ENCODE peak calls at places on chromosomes 11 and 22, in four cellular contexts. V is occipital lobe; C is activated T-cell treated with anti-CD3 and anti-CD28 coated beads, Interleukin-2, amount 50 U/mL, for 72 hours; S is stimulated activated CD4-positive, alpha-beta T cell treated with anti-CD3 and anti-CD28 coated beads, Interleukin-15, amount 100 ng/mL, for 1 hour. M is an unnamed sample.

GRCh38 chr11:27210509-27210908 is 152.5 kb downstream of the CCDC34 start:
- DNase-seq in C (no peak), V (no peak), S (no peak), M (no peak)

GRCh38 chr11:70146309-70146708 is 56.8 kb upstream of the FADD start:
- DNase-seq in C (no peak), V (no peak), S (no peak), M (no peak)

GRCh38 chr11:724733-725386 is 18.8 kb downstream of the EPS8L2 start:
- DNase-seq in S (no peak), V (no peak), C (no peak), M (no peak)

GRCh38 chr11:30488304-30488998 is 97.7 kb downstream of the MPPED2 start:
- DNase-seq in C (no peak), S (no peak), V (no peak), M (no peak)

GRCh38 chr11:130645164-130645859 is 196.9 kb downstream of the ADAMTS15 start:
- DNase-seq in V (no peak), C (no peak), S (no peak), M (no peak)

GRCh38 chr11:65589444-65590239 is 6.0 kb downstream of the KCNK7 start:
- DNase-seq in S (no peak), C (peak), V (no peak), M (no peak)

GRCh38 chr11:86719781-86720463 is 47.5 kb upstream of the ME3 start:
- DNase-seq in C (no peak), V (no peak), S (no peak), M (no peak)

GRCh38 chr11:67468056-67468455 is 995 bp downstream of the TMEM134 start:
- DNase-seq in C (peak), S (no peak), V (no peak), M (no peak)

GRCh38 chr22:46429327-46429853 is 93.9 kb downstream of the TRMU start:
- DNase-seq in S (no peak), C (no peak), V (no peak), M (no peak)

GRCh38 chr11:13261600-13262061 is 16.0 kb upstream of the BMAL1 start:
- DNase-seq in C (no peak), S (no peak), V (no peak), M (no peak)

GRCh38 chr22:17109113-17109865 is 11.9 kb downstream of the TMEM121B start:
- DNase-seq in V (no peak), C (no peak), S (no peak), M (no peak)

GRCh38 chr11:23924226-23924625 is 572.6 kb upstream of the LUZP2 start:
- DNase-seq in C (no peak), V (no peak), S (no peak), M (no peak)

GRCh38 chr22:49922926-49923325 is 4.5 kb downstream of the CRELD2 start:
- DNase-seq in S (no peak), V (no peak), C (no peak), M (no peak)

GRCh38 chr22:39278040-39278439 is 33.3 kb upstream of the PDGFB start:
- DNase-seq in S (no peak), C (no peak), V (no peak), M (no peak)

GRCh38 chr11:20007386-20007785 is 152.9 kb downstream of the DBX1 start:
- DNase-seq in V (no peak), C (no peak), S (no peak), M (no peak)

GRCh38 chr11:41431784-41432183 is 27.7 kb downstream of the LRRC4C start:
- DNase-seq in V (no peak), S (no peak), C (no peak), M (no peak)

GRCh38 chr11:62599069-62599696 is 2.5 kb downstream of the MTA2 start:
- DNase-seq in C (peak), V (peak), S (peak), M (peak)

GRCh38 chr11:2508793-2509192 is 64.0 kb downstream of the KCNQ1 start:
- DNase-seq in V (no peak), S (no peak), C (no peak), M (no peak)

GRCh38 chr11:116384876-116385275 is 387.9 kb downstream of the BUD13 start:
- DNase-seq in C (no peak), V (no peak), S (no peak), M (no peak)

GRCh38 chr11:27166130-27166529 is 125.5 kb downstream of the BBOX1 start:
- DNase-seq in C (no peak), S (no peak), V (no peak), M (no peak)

GRCh38 chr22:19723990-19724827 is 870 bp downstream of the GP1BB start:
- DNase-seq in V (no peak), S (no peak), C (peak), M (no peak)

GRCh38 chr11:12693485-12694181 is 19.4 kb downstream of the TEAD1 start:
- DNase-seq in V (peak), S (no peak), C (no peak), M (no peak)

GRCh38 chr22:11627436-11627797 is 3900.6 kb upstream of the OR11H1 start:
- DNase-seq in C (no peak), S (no peak), V (no peak), M (no peak)

GRCh38 chr22:28002181-28002700 is 83.2 kb upstream of the PITPNB start:
- DNase-seq in S (no peak), C (no peak), V (no peak), M (no peak)

GRCh38 chr11:1667906-1668305 is 29.1 kb upstream of the KRTAP5-6 start:
- DNase-seq in C (no peak), S (no peak), V (no peak), M (no peak)

GRCh38 chr11:19472679-19473078 is 231.9 kb upstream of the E2F8 start:
- DNase-seq in V (no peak), C (no peak), S (no peak), M (no peak)

GRCh38 chr11:17798253-17798652 is 63.7 kb downstream of the KCNC1 start:
- DNase-seq in V (peak), C (no peak), S (no peak), M (no peak)

GRCh38 chr22:43005106-43005505 is 9.8 kb downstream of the PACSIN2 start:
- DNase-seq in V (no peak), S (no peak), C (no peak), M (no peak)

GRCh38 chr11:38274031-38274430 is 1676.0 kb upstream of the RAG2 start:
- DNase-seq in V (no peak), C (no peak), S (no peak), M (no peak)

GRCh38 chr11:74493816-74494630 is 499 bp upstream of the LIPT2 start:
- DNase-seq in V (no peak), C (no peak), S (no peak), M (no peak)

GRCh38 chr11:130381317-130381716 is 47.1 kb downstream of the ADAMTS8 start:
- DNase-seq in V (no peak), C (no peak), S (no peak), M (no peak)

GRCh38 chr22:34760276-34761008 is 305.5 kb upstream of the ISX start:
- DNase-seq in C (no peak), S (no peak), V (no peak), M (no peak)

GRCh38 chr22:23803001-23803819 is 16.4 kb downstream of the SMARCB1 start:
- DNase-seq in S (no peak), V (no peak), C (no peak), M (no peak)